ENCODE peak calls at places on chromosome 12, in five cellular contexts. I is IMR-90; N is CD8-positive, alpha-beta memory T cell; M is SJCRH30; X is endothelial cell of umbilical vein. D is an unnamed sample. For H3K27me3, the result is how much of the 10 kb centered on the place peaks cover.

GRCh38 chr12:45268672-45269406 is 52.9 kb downstream of the ANO6 start:
- DNase-seq in I (peak), N (no peak), M (peak), X (peak), D (peak)

GRCh38 chr12:32843528-32844095 is 53.0 kb downstream of the PKP2 start:
- DNase-seq in I (no peak), N (no peak), M (no peak), X (no peak), D (no peak)

GRCh38 chr12:53219116-53219955 is 12.3 kb upstream of the ITGB7 start:
- DNase-seq in I (peak), N (peak), M (peak), X (peak), D (no peak)

GRCh38 chr12:63898764-63899337 is 54.4 kb downstream of the SRGAP1 start:
- DNase-seq in I (no peak), N (no peak), M (no peak), X (no peak), D (no peak)

GRCh38 chr12:94039914-94040313 is 108.5 kb upstream of the PLXNC1 start:
- DNase-seq in I (peak), N (no peak), M (no peak), X (no peak), D (no peak)

GRCh38 chr12:27178723-27179398 is 65.2 kb upstream of the STK38L start:
- DNase-seq in I (peak), N (no peak), M (peak), X (no peak), D (no peak)

GRCh38 chr12:122125452-122126341 is 47.1 kb downstream of the MLXIP start:
- DNase-seq in I (no peak), N (no peak), M (no peak), X (no peak), D (no peak)

GRCh38 chr12:99658950-99659349 is 11.4 kb downstream of the GARIN6 start:
- DNase-seq in I (no peak), N (no peak), M (no peak), X (no peak), D (no peak)

GRCh38 chr12:57894577-57895292 is 46.6 kb upstream of the ATP23 start:
- DNase-seq in I (no peak), N (no peak), M (peak), X (no peak), D (peak)

GRCh38 chr12:83793616-83794015 is 1106.9 kb downstream of the TMTC2 start:
- DNase-seq in I (no peak), N (no peak), M (no peak), X (no peak), D (no peak)

GRCh38 chr12:88977115-88977514 is 375.2 kb downstream of the DUSP6 start:
- DNase-seq in I (no peak), N (no peak), M (no peak), X (no peak), D (no peak)

GRCh38 chr12:18799561-18799960 is 61.6 kb downstream of the CAPZA3 start:
- DNase-seq in I (peak), N (no peak), M (no peak), X (peak), D (no peak)

GRCh38 chr12:4214912-4215861 is 58.4 kb upstream of the CCND2 start:
- DNase-seq in I (no peak), N (peak), M (peak), X (no peak), D (no peak)

GRCh38 chr12:50620050-50620974 is 115.5 kb downstream of the DIP2B start:
- DNase-seq in I (peak), N (no peak), M (peak), X (no peak), D (no peak)

GRCh38 chr12:124681779-124682391 is 114.5 kb upstream of the NCOR2 start:
- DNase-seq in I (peak), N (no peak), M (peak), X (peak), D (no peak)

GRCh38 chr12:109578330-109578927 is 4.8 kb downstream of the MVK start:
- DNase-seq in I (no peak), N (no peak), M (no peak), X (no peak), D (no peak)

GRCh38 chr12:11981174-11981733 is 89.5 kb upstream of the BCL2L14 start:
- DNase-seq in I (no peak), N (peak), M (no peak), X (no peak), D (no peak)

GRCh38 chr12:110370732-110371141 is 32.8 kb downstream of the ANAPC7 start:
- DNase-seq in I (no peak), N (no peak), M (no peak), X (no peak), D (no peak)

GRCh38 chr12:85441740-85442139 is 161.7 kb downstream of the ALX1 start:
- DNase-seq in I (peak), N (no peak), M (peak), X (peak), D (peak)

GRCh38 chr12:43015090-43015737 is 425.7 kb upstream of the PRICKLE1 start:
- DNase-seq in I (no peak), N (no peak), M (no peak), X (no peak), D (no peak)

GRCh38 chr12:53313996-53314395 is 7.4 kb downstream of the AAAS start:
- DNase-seq in I (no peak), N (no peak), M (no peak), X (no peak), D (no peak)

GRCh38 chr12:89278169-89278568 is 74.1 kb downstream of the DUSP6 start:
- DNase-seq in I (no peak), N (no peak), M (no peak), X (no peak), D (no peak)

GRCh38 chr12:124399622-124400021 is 104.7 kb downstream of the RFLNA start:
- DNase-seq in I (no peak), N (peak), M (peak), X (peak), D (peak)

GRCh38 chr12:9049520-9050133 is 60.3 kb downstream of the KLRG1 start:
- DNase-seq in I (peak), N (peak), M (peak), X (peak), D (no peak)

GRCh38 chr12:128267651-128268347 is 829 bp downstream of the TMEM132C start:
- DNase-seq in I (no peak), N (no peak), M (no peak), X (no peak), D (no peak)

GRCh38 chr12:128269108-128269713 is 2.2 kb downstream of the TMEM132C start:
- DNase-seq in I (no peak), N (no peak), M (no peak), X (no peak), D (no peak)

GRCh38 chr12:128266559-128267245 is at the start of gene TMEM132C:
- DNase-seq in I (no peak), N (no peak), M (no peak), X (no peak), D (no peak)

GRCh38 chr12:128267246-128267622 is 264 bp downstream of the TMEM132C start:
- DNase-seq in I (no peak), N (no peak), M (no peak), X (no peak), D (no peak)

DNA sequence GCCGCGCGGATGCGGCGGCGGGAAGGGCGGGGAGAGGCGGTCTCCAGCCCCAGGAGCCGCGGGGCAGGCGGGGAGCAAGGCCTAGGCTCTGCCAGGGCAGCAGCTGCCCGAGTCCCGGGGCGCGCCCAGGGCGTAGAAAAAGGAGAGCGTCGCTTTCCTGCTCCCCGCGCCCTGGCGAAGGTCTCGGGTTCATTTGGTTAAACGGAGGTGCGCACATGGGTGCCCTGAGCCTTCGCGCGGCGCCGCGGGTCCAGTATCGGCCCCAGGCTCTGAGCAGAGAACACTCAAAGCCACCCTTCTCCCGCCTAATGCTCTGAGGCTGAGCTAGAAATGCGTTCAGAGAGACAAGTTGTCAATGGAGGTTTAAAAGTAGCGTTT is 1.4 kb downstream of the TMEM132C start:
- DNase-seq in I (no peak), N (no peak), M (no peak), X (no peak), D (no peak)
- H3K27me3 ChIP-seq in I (under half), N (under half), M (under half), X (under half), D (under half)

DNA sequence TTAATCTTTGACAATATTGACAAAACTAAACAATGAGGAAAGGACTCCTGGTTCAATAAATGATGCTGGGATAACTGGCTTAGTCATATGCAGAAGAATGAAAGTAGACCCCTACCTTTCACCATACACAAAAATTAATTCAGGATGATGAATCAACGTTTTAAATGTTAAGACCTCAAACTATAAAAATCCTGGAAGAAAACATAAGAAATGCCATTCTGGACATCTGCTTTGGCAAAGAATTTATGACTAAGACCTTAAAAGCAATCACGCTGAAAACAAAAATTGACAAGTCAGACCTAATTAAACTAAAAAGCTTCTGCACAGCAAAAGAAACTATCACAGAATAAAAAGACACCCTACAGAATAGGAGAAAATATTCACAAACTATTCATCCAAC is 97.4 kb downstream of the LMNTD1 start:
- DNase-seq in I (no peak), N (no peak), M (no peak), X (no peak), D (no peak)
- H3K27ac ChIP-seq in I (no peak), N (no peak), M (no peak), X (no peak), D (no peak)

GRCh38 chr12:56417739-56418138 is 31.5 kb downstream of the TIMELESS start:
- DNase-seq in I (no peak), N (no peak), M (no peak), X (no peak), D (no peak)
- H3K27me3 ChIP-seq in I (under half), N (under half), M (under half), X (under half), D (under half)

GRCh38 chr12:132587781-132588180 is 22.6 kb downstream of the LRCOL1 start:
- DNase-seq in I (no peak), N (no peak), M (no peak), X (no peak), D (no peak)

GRCh38 chr12:132588319-132588718 is 22.1 kb downstream of the LRCOL1 start:
- DNase-seq in I (no peak), N (no peak), M (no peak), X (no peak), D (no peak)

GRCh38 chr12:132585177-132585576 is 25.2 kb downstream of the LRCOL1 start:
- DNase-seq in I (no peak), N (no peak), M (no peak), X (no peak), D (no peak)

GRCh38 chr12:132588821-132589669 is 21.3 kb downstream of the LRCOL1 start:
- DNase-seq in I (peak), N (no peak), M (no peak), X (no peak), D (no peak)

DNA sequence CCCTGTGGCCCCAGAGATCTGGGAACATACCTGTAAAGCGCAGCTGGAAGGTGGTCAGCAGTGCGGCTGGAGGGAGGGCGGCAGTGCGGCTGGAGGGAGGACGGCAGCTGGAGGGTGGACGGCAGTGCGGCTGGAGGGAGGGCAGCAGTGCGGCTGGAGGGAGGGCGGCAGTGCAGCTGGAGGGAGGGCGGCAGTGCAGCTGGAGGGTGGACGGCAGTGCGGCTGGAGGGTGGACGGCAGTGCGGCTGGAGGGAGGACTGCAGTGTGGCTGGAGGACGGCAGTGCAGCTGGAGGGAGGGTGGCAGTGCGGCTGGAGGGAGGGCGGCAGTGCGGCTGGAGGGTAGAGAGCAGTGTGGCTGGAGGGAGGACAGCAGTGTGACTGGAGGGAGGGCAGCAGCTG is 23.5 kb downstream of the LRCOL1 start:
- DNase-seq in I (no peak), N (no peak), M (no peak), X (no peak), D (no peak)
- H3K27ac ChIP-seq in I (no peak), N (no peak), M (no peak), X (no peak), D (no peak)

DNA sequence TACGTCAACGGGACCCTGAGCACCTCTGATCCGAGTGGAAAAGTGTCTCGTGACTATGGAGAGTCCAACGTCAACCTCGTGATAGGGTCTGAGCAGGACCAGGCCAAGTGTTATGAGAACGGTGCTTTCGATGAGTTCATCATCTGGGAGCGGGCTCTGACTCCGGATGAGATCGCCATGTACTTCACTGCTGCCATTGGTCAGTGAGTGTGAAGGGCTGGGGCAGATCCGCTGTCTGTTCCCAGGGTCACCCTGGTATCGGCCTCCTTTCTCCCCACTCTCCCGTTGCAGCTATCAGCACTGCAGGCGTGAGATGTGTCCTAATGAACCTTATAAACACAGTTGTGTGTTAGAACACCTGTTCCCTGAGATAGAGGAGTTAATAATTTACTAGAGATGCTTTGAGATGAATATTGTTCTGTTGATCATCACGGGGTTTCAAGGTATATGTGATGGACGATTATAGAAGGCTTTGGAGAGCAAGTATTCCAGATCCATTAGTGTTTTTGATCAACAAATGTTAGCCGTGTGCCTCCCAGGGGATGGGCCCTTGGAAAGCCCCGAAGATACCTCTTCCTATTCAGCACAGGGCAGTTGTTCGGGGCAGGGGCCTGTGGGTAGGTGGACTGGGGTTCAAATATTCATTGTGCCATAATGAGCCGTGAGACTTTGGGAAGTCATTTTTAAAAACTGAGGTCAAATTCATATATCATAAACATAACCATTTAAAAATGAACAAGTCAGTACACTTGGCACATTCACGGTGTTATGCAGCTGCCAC is 33.6 kb downstream of the ADGRD1 start:
- DNase-seq in I (no peak), N (no peak), M (no peak), X (no peak), D (no peak)
- H3K27me3 ChIP-seq in I (under half), N (under half), M (under half), X (under half), D (under half)

GRCh38 chr12:1992732-1993131 is 11.5 kb downstream of the DCP1B start:
- DNase-seq in I (no peak), N (no peak), M (no peak), X (no peak), D (no peak)

GRCh38 chr12:1993341-1993740 is 10.9 kb downstream of the DCP1B start:
- DNase-seq in I (peak), N (no peak), M (no peak), X (peak), D (no peak)

GRCh38 chr12:1995205-1995896 is 8.9 kb downstream of the DCP1B start:
- DNase-seq in I (no peak), N (no peak), M (no peak), X (no peak), D (no peak)

GRCh38 chr12:1994429-1995143 is 9.7 kb downstream of the DCP1B start:
- DNase-seq in I (no peak), N (no peak), M (no peak), X (no peak), D (no peak)

GRCh38 chr12:1993871-1994371 is 10.3 kb downstream of the DCP1B start:
- DNase-seq in I (peak), N (no peak), M (no peak), X (no peak), D (no peak)
- H3K27ac ChIP-seq in I (no peak), N (peak), M (no peak), X (no peak), D (no peak)

DNA sequence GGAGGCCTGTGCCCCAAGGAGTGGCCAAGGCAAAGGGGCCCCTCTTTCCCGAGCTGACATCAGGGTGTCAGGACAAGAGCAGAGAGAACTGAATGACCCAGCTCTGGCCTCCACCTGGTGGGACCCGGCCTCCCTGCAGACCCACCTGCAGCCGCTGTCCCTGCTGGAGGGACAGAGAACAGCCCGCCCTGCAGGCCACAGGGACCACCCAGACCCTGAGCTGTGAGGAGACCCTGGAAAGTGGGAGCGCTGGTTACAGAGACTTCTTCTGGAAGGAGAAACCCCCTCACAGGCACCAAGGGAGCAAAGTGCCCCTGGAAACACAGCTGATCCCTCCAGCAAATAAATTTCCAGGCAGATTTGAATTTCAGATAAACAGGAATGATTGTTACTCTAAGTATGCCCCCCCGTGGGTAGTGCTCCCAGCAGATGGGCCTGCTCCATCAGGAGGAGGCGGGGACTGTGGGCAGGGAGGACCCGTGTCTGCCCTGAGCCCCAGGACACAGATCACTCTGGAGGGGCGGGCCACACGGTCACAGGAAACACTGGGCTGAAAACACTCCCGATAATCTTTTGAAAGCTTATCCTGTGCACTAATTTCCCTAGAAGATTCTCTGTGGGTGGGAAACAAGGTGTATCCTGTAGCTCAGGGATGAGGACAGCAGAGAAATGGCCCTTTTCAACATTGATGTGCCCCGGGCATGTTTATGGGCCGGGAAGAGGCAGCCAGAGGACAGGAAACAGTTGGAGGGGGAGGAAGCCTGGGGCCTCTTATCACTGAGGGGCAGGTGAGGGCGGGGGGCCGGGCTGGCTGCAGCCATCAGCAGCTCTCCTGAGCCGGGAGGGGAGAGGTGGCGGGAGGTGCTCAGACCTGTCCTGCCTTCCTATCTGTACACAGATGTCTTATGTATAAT is 276.0 kb downstream of the ADGRD1 start:
- DNase-seq in I (no peak), N (no peak), M (peak), X (no peak), D (peak)
- H3K27me3 ChIP-seq in I (under half), N (under half), M (under half), X (under half), D (under half)